ENCODE peak calls at places on chromosomes 11 and 22, in nine cellular contexts. B is H9, I is endodermal cell, G is fibroblast of lung, Y is stomach, D is astrocyte, A is cardiac fibroblast, N is GM13977, K is NB4. E is an unnamed sample.

GRCh38 chr11:11250470-11250869 is 102.6 kb downstream of the CSNK2A3 start:
- DNase-seq in Y (no peak), N (no peak), D (no peak), B (no peak), G (no peak), I (peak), A (no peak), K (no peak), E (no peak)

GRCh38 chr22:31144223-31144622 is 3.9 kb upstream of the PLA2G3 start:
- DNase-seq in A (no peak), G (peak), B (no peak), K (peak), N (no peak), I (no peak), Y (no peak), D (peak), E (peak)

GRCh38 chr11:2148253-2149000 is 9.2 kb upstream of the IGF2 start:
- DNase-seq in G (no peak), Y (no peak), N (no peak), D (no peak), K (no peak), A (no peak), B (no peak), I (no peak), E (no peak)

GRCh38 chr11:111419641-111420327 is 40.7 kb upstream of the POU2AF1 start:
- DNase-seq in I (peak), D (no peak), N (no peak), K (no peak), B (no peak), A (no peak), Y (peak), G (no peak), E (no peak)

GRCh38 chr11:65041206-65042035 is at the start of gene SAC3D1:
- DNase-seq in G (peak), B (no peak), Y (peak), N (peak), A (no peak), D (peak), I (peak), K (no peak), E (no peak)

GRCh38 chr11:22780914-22781593 is 48.5 kb downstream of the SVIP start:
- DNase-seq in K (peak), G (no peak), B (no peak), N (peak), A (no peak), Y (no peak), D (no peak), I (no peak), E (no peak)

GRCh38 chr11:112962854-112963367 is 1.7 kb downstream of the NCAM1 start:
- DNase-seq in N (peak), I (peak), G (peak), A (peak), D (no peak), K (peak), B (peak), Y (peak), E (no peak)

GRCh38 chr11:103395612-103396011 is 286.4 kb downstream of the DYNC2H1 start:
- DNase-seq in Y (no peak), N (no peak), K (no peak), I (no peak), B (no peak), G (peak), D (peak), A (peak), E (peak)

GRCh38 chr11:126521196-126521595 is 165.7 kb downstream of the ST3GAL4 start:
- DNase-seq in N (no peak), A (no peak), K (no peak), D (no peak), G (no peak), Y (no peak), B (no peak), I (no peak), E (no peak)

GRCh38 chr11:87036756-87037449 is 831 bp upstream of the TMEM135 start:
- DNase-seq in A (peak), Y (no peak), N (peak), K (peak), G (peak), B (no peak), I (no peak), D (no peak), E (no peak)

GRCh38 chr11:12179019-12179418 is 68.6 kb downstream of the MICAL2 start:
- DNase-seq in K (no peak), D (no peak), B (no peak), N (no peak), G (no peak), A (no peak), Y (peak), I (peak), E (no peak)

GRCh38 chr11:106956887-106957505 is 61.3 kb downstream of the GUCY1A2 start:
- DNase-seq in N (no peak), Y (no peak), G (no peak), B (peak), I (peak), A (no peak), D (no peak), K (peak), E (no peak)

GRCh38 chr11:14905104-14906033 is 13.3 kb upstream of the CYP2R1 start:
- DNase-seq in D (peak), Y (peak), K (peak), G (peak), I (peak), N (peak), A (peak), B (peak), E (no peak)

GRCh38 chr11:2399488-2400068 is 972 bp upstream of the TSSC4 start:
- DNase-seq in Y (peak), D (peak), G (no peak), N (no peak), K (no peak), B (peak), A (peak), I (no peak), E (no peak)

GRCh38 chr11:2267871-2268825 is 2.2 kb downstream of the ASCL2 start:
- DNase-seq in Y (peak), K (no peak), B (peak), G (no peak), A (no peak), D (no peak), I (no peak), N (no peak), E (no peak)

GRCh38 chr11:128299132-128299726 is 288.1 kb downstream of the ETS1 start:
- DNase-seq in Y (no peak), G (no peak), A (no peak), D (no peak), I (no peak), N (no peak), B (no peak), K (no peak), E (peak)

GRCh38 chr11:2799881-2800654 is 85.5 kb downstream of the CDKN1C start:
- DNase-seq in I (peak), N (no peak), D (no peak), K (no peak), G (no peak), Y (peak), B (peak), A (peak), E (no peak)

GRCh38 chr11:31810779-31811647 is at the start of gene PAX6:
- DNase-seq in B (peak), A (peak), N (peak), D (peak), Y (no peak), I (peak), G (peak), K (peak), E (no peak)

GRCh38 chr11:100980156-100980555 is 149.5 kb downstream of the PGR start:
- DNase-seq in Y (no peak), K (peak), A (peak), G (no peak), N (no peak), B (no peak), D (no peak), I (no peak), E (peak)

GRCh38 chr11:57964660-57965059 is 59.0 kb upstream of the OR9Q1 start:
- DNase-seq in Y (no peak), A (no peak), N (no peak), D (no peak), K (no peak), I (no peak), B (no peak), G (no peak), E (no peak)

GRCh38 chr11:99098751-99099150 is 78.0 kb downstream of the CNTN5 start:
- DNase-seq in A (no peak), K (no peak), Y (no peak), I (no peak), G (no peak), B (no peak), N (peak), D (no peak), E (no peak)

GRCh38 chr11:111063711-111064110 is 181.8 kb upstream of the POU2AF2 start:
- DNase-seq in I (no peak), N (no peak), B (no peak), Y (no peak), G (peak), A (peak), K (no peak), D (peak), E (no peak)

GRCh38 chr11:35192347-35192746 is 53.4 kb downstream of the CD44 start:
- DNase-seq in N (no peak), K (no peak), B (no peak), G (peak), I (no peak), A (peak), D (no peak), Y (no peak), E (no peak)

GRCh38 chr11:119169272-119169719 is 771 bp downstream of the NLRX1 start:
- DNase-seq in G (peak), B (peak), Y (peak), I (peak), A (peak), K (peak), D (peak), N (peak), E (no peak)

GRCh38 chr11:75554258-75555022 is 7.6 kb upstream of the SERPINH1 start:
- DNase-seq in Y (peak), K (no peak), B (peak), I (peak), G (peak), A (peak), D (peak), N (no peak), E (peak)

GRCh38 chr11:34655335-34656008 is 34.6 kb downstream of the EHF start:
- DNase-seq in I (no peak), B (no peak), Y (no peak), N (no peak), A (peak), G (peak), K (no peak), D (peak), E (peak)

GRCh38 chr11:74639533-74639932 is 47.2 kb downstream of the POLD3 start:
- DNase-seq in A (peak), I (no peak), Y (no peak), K (no peak), N (no peak), G (no peak), B (no peak), D (no peak), E (no peak)

GRCh38 chr11:1092145-1092670 is 17.5 kb downstream of the MUC2 start:
- DNase-seq in G (no peak), N (no peak), A (no peak), D (no peak), I (no peak), Y (no peak), K (no peak), B (no peak), E (no peak)

GRCh38 chr11:719214-720016 is 13.4 kb downstream of the EPS8L2 start:
- DNase-seq in I (no peak), D (no peak), N (no peak), Y (no peak), K (no peak), A (no peak), G (no peak), B (no peak), E (no peak)

GRCh38 chr11:68632802-68633201 is 51.5 kb upstream of the GAL start:
- DNase-seq in K (peak), D (peak), B (peak), A (peak), Y (peak), I (peak), N (no peak), G (peak), E (peak)

GRCh38 chr11:86129775-86130540 is 61.1 kb upstream of the PICALM start:
- DNase-seq in I (no peak), K (no peak), A (no peak), B (no peak), Y (no peak), G (no peak), D (no peak), N (no peak), E (no peak)

GRCh38 chr11:19864141-19865120 is 151.8 kb downstream of the NAV2 start:
- DNase-seq in D (peak), N (no peak), I (no peak), G (peak), A (peak), Y (no peak), B (no peak), K (no peak), E (no peak)

GRCh38 chr11:63501236-63501635 is 4.6 kb upstream of the LGALS12 start:
- DNase-seq in B (no peak), N (no peak), K (no peak), A (no peak), D (no peak), Y (no peak), I (no peak), G (no peak), E (no peak)

GRCh38 chr11:117424781-117425180 is 97.1 kb downstream of the CEP164 start:
- DNase-seq in B (no peak), D (no peak), A (peak), Y (no peak), G (no peak), K (peak), I (peak), N (no peak), E (no peak)

GRCh38 chr11:130995266-130995665 is 79.0 kb upstream of the SNX19 start:
- DNase-seq in I (no peak), K (no peak), G (no peak), N (no peak), A (no peak), Y (no peak), D (no peak), B (no peak), E (no peak)

DNA sequence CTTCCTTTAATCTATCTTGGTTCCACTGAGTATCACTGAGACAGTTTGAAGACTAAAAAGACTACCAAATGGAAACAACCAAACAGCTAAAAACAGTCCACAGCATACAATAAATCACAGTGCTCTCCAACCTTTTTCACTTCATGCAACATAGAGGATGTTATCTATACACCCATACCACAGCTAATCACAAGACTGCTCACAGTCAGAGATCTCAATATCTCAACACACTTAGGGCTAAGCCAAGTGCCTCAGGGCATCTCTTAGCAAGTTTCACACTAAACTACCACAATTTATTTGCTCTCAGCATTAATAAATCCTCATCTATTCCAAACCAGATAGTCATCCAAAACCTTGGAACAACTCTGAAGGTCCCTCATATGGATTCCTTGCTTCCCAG is 129.4 kb downstream of the SBF2 start:
- DNase-seq in Y (no peak), G (no peak), I (no peak), D (no peak), B (no peak), K (no peak), N (no peak), A (no peak), E (no peak)
- TF ChIP-seq CTCF in Y (no peak), G (no peak), I (no peak), D (no peak), B (no peak), K (no peak), N (no peak), A (no peak), E (no peak)

GRCh38 chr11:27462543-27462942 is 10.0 kb downstream of the LGR4 start:
- DNase-seq in D (peak), K (peak), A (peak), N (no peak), Y (no peak), B (no peak), G (no peak), I (no peak), E (no peak)

GRCh38 chr11:27460571-27460970 is 12.0 kb downstream of the LGR4 start:
- DNase-seq in A (no peak), G (no peak), B (no peak), I (no peak), N (no peak), Y (no peak), D (peak), K (no peak), E (no peak)

GRCh38 chr11:27459191-27459590 is 13.4 kb downstream of the LGR4 start:
- DNase-seq in K (no peak), I (no peak), N (no peak), G (no peak), B (no peak), D (peak), A (no peak), Y (no peak), E (no peak)

GRCh38 chr11:27458182-27458581 is 14.4 kb downstream of the LGR4 start:
- DNase-seq in B (no peak), Y (no peak), N (no peak), A (no peak), G (no peak), D (no peak), I (no peak), K (no peak), E (no peak)

DNA sequence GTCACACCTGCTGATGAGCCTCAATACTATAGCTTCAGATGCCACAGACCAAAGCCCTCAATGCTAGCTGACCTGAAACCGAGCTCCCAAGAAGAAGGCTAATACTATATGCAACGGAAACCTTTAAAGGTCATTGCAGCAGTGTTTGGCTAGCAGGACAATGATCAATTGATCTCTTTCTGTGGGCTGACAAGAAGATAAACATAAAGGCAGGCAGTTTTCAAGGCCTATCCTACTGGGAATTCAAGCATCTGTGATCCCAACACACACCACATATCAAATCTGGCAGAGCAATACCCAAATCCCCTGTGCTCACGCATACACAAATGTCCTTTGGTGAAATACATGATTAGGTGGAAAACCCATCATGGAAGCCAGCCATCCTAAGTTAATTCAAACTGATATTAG is 12.4 kb downstream of the LGR4 start:
- DNase-seq in G (no peak), D (no peak), Y (no peak), K (no peak), N (no peak), I (no peak), B (no peak), A (no peak), E (no peak)
- TF ChIP-seq CTCF in G (no peak), D (no peak), Y (no peak), K (no peak), N (no peak), I (no peak), B (no peak), A (no peak), E (no peak)

GRCh38 chr22:50547231-50547851 is 1.6 kb downstream of the KLHDC7B start:
- DNase-seq in B (no peak), Y (no peak), N (peak), D (no peak), G (no peak), I (no peak), K (no peak), A (no peak), E (no peak)

GRCh38 chr22:50544078-50544745 is 1.5 kb upstream of the KLHDC7B start:
- DNase-seq in I (peak), D (peak), K (peak), N (peak), B (peak), A (peak), Y (peak), G (peak), E (peak)

GRCh38 chr22:50544746-50545253 is 899 bp upstream of the KLHDC7B start:
- DNase-seq in G (no peak), B (no peak), K (peak), D (no peak), Y (peak), I (no peak), N (peak), A (no peak), E (no peak)

GRCh38 chr22:50546326-50547230 is 879 bp downstream of the KLHDC7B start:
- DNase-seq in I (peak), G (no peak), K (no peak), N (peak), B (no peak), D (no peak), Y (no peak), A (no peak), E (no peak)

GRCh38 chr22:50545522-50546325 is at the start of gene KLHDC7B:
- DNase-seq in N (peak), A (peak), B (no peak), G (no peak), D (no peak), I (no peak), Y (no peak), K (peak), E (no peak)
- TF ChIP-seq CTCF in N (no peak), A (peak), B (no peak), G (peak), D (no peak), I (peak), Y (no peak), K (peak), E (peak)

GRCh38 chr11:18171377-18172000 is 1.1 kb upstream of the MRGPRX4 start:
- DNase-seq in G (peak), A (peak), Y (no peak), N (no peak), K (peak), I (peak), D (no peak), B (peak), E (peak)
- TF ChIP-seq CTCF in G (peak), A (peak), Y (no peak), N (peak), K (peak), I (peak), D (no peak), B (peak), E (peak)

DNA sequence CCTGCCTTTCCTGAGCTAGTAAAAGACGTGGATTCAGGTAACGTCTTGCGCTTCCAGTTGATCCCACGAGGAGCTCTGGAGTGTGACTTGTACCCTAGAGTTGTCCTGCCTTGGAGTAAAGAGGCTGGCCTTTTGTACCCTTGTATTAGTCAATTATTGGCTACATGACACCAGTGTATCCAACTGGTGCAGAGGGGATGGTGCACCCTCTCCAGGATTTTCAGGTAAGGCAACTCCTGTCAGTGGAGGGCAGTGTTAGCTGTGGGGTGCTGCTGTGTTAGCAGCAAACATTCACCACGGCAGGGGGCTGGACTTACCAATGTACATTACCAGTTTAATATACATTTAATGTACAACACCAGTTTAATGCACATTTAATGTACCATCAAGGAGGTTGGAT is 233.5 kb downstream of the MIAT start:
- DNase-seq in B (no peak), K (no peak), I (peak), G (no peak), D (no peak), N (no peak), A (no peak), Y (no peak), E (no peak)
- TF ChIP-seq CTCF in B (peak), K (no peak), I (peak), G (no peak), D (no peak), N (no peak), A (no peak), Y (no peak), E (no peak)

GRCh38 chr22:43228330-43228729 is 41.4 kb upstream of the TTLL12 start:
- DNase-seq in N (no peak), Y (peak), K (peak), B (peak), A (peak), D (no peak), I (peak), G (no peak), E (no peak)
- TF ChIP-seq CTCF in N (peak), Y (no peak), K (peak), B (peak), A (peak), D (peak), I (peak), G (peak), E (peak)

GRCh38 chr11:95375451-95375850 is 144.4 kb upstream of the SESN3 start:
- DNase-seq in N (no peak), I (no peak), Y (no peak), K (no peak), A (no peak), B (no peak), G (peak), D (peak), E (no peak)
- TF ChIP-seq CTCF in N (no peak), I (no peak), Y (no peak), K (no peak), A (no peak), B (no peak), G (no peak), D (no peak), E (no peak)

E was measured in HFFc6.